ENCODE peak calls at places on chromosomes 1 and 21, in six cellular contexts. L is IMR-90; B is left ventricle myocardium inferior; E is CD4-positive, CD25-positive, alpha-beta regulatory T cell; K is psoas muscle; I is stomach. Q is an unnamed sample.

GRCh38 chr1:202671388-202671787 is 38.9 kb downstream of the SYT2 start:
- DNase-seq in B (no peak), I (peak; percentile 80), K (no peak), L (no peak), E (no peak), Q (no peak)

GRCh38 chr1:2079396-2080085 is 29.3 kb downstream of the PRKCZ start:
- DNase-seq in E (no peak), L (no peak), I (no peak), B (no peak), K (no peak), Q (no peak)

GRCh38 chr1:111139234-111139955 is 498 bp downstream of the DRAM2 start:
- DNase-seq in E (no peak), K (no peak), B (peak; percentile 40), L (peak; percentile 58), I (peak; percentile 30), Q (no peak)

GRCh38 chr1:234686035-234686434 is 76.1 kb upstream of the IRF2BP2 start:
- DNase-seq in K (no peak), I (no peak), L (no peak), B (no peak), E (no peak), Q (no peak)

GRCh38 chr1:203117611-203118575 is 9.6 kb upstream of the ADORA1 start:
- DNase-seq in B (peak; percentile 74), L (peak; percentile 50), I (peak; percentile 72), K (peak; percentile 90), E (no peak), Q (no peak)

GRCh38 chr1:109281680-109282496 is 1.1 kb downstream of the PSRC1 start:
- DNase-seq in L (no peak), K (no peak), I (no peak), E (no peak), B (no peak), Q (no peak)

GRCh38 chr1:114040273-114041043 is 61.2 kb downstream of the OLFML3 start:
- DNase-seq in B (no peak), L (no peak), E (no peak), I (no peak), K (no peak), Q (no peak)

GRCh38 chr1:87134061-87134460 is 194.6 kb upstream of the LMO4 start:
- DNase-seq in B (no peak), E (no peak), I (no peak), L (peak; percentile 34), K (no peak), Q (no peak)

GRCh38 chr1:245575710-245576109 is 420.9 kb downstream of the KIF26B start:
- DNase-seq in B (no peak), K (no peak), L (peak; percentile 8), E (no peak), I (no peak), Q (no peak)

GRCh38 chr1:183303901-183304300 is 114.3 kb downstream of the NMNAT2 start:
- DNase-seq in L (peak; percentile 58), B (no peak), E (no peak), K (no peak), I (no peak), Q (no peak)

GRCh38 chr1:20496241-20496661 is 10.2 kb upstream of the CAMK2N1 start:
- DNase-seq in B (no peak), I (no peak), L (peak; percentile 82), E (no peak), K (no peak), Q (no peak)

GRCh38 chr1:189983156-189983555 is 494.5 kb downstream of the BRINP3 start:
- DNase-seq in E (no peak), K (no peak), B (no peak), I (no peak), L (no peak), Q (no peak)

GRCh38 chr1:37605806-37606474 is 10.2 kb upstream of the GNL2 start:
- DNase-seq in B (no peak), E (no peak), I (no peak), L (no peak), K (no peak), Q (no peak)

GRCh38 chr1:226390681-226391080 is 17.2 kb downstream of the PARP1 start:
- DNase-seq in E (no peak), L (no peak), I (no peak), K (no peak), B (no peak), Q (no peak)

GRCh38 chr1:198681831-198682756 is 43.3 kb downstream of the PTPRC start:
- DNase-seq in I (peak; percentile 58), K (peak; percentile 42), L (peak; percentile 93), B (no peak), E (peak; percentile 93), Q (peak; percentile 93)

GRCh38 chr1:101219919-101220695 is 16.7 kb upstream of the S1PR1 start:
- DNase-seq in E (no peak), I (no peak), B (peak; percentile 55), K (no peak), L (no peak), Q (no peak)

GRCh38 chr1:226708342-226708780 is 30.7 kb downstream of the ITPKB start:
- DNase-seq in I (no peak), E (no peak), K (no peak), B (no peak), L (peak; percentile 92), Q (no peak)

GRCh38 chr1:23791434-23792047 is 596 bp downstream of the LYPLA2 start:
- DNase-seq in E (no peak), L (no peak), B (peak; percentile 20), K (peak; percentile 56), I (peak; percentile 49), Q (no peak)

GRCh38 chr1:34739613-34740012 is 15.2 kb upstream of the GJB5 start:
- DNase-seq in L (no peak), I (no peak), B (no peak), E (no peak), K (no peak), Q (no peak)

GRCh38 chr21:33901421-33902288 is 13.9 kb downstream of the ATP5PO start:
- DNase-seq in K (no peak), E (no peak), L (peak; percentile 67), B (no peak), I (no peak), Q (no peak)

GRCh38 chr21:45364464-45365185 is 40.3 kb upstream of the COL18A1 start:
- DNase-seq in I (no peak), K (peak; percentile 63), E (no peak), L (peak; percentile 89), B (no peak), Q (no peak)

GRCh38 chr1:67261646-67262045 is 46.0 kb upstream of the IL12RB2 start:
- DNase-seq in E (peak; percentile 49), K (no peak), L (no peak), B (no peak), I (no peak), Q (peak; percentile 29)

GRCh38 chr1:64051801-64052200 is 151.6 kb upstream of the UBE2U start:
- DNase-seq in B (no peak), E (no peak), L (no peak), I (no peak), K (no peak), Q (no peak)

GRCh38 chr1:22350987-22351756 is 100.5 kb upstream of the ZBTB40 start:
- DNase-seq in B (no peak), E (no peak), I (no peak), L (no peak), K (no peak), Q (no peak)
- H3K27me3 ChIP-seq in B (peaks cover 100% of the 10 kb centered on the region), E (peaks cover 10% of the 10 kb centered on the region), I (peaks cover 28% of the 10 kb centered on the region), L (peaks cover 65% of the 10 kb centered on the region), K (peaks cover 73% of the 10 kb centered on the region), Q (no peaks in the 10 kb centered on the region)

GRCh38 chr21:37008705-37009104 is 2.2 kb downstream of the RIPPLY3 start:
- DNase-seq in B (no peak), I (no peak), E (no peak), K (no peak), L (no peak), Q (no peak)

GRCh38 chr21:37006243-37006520 is 320 bp upstream of the RIPPLY3 start:
- DNase-seq in B (no peak), E (no peak), K (no peak), L (no peak), I (no peak), Q (no peak)

GRCh38 chr21:37009740-37010341 is 3.3 kb downstream of the RIPPLY3 start:
- DNase-seq in I (peak; percentile 89), B (peak; percentile 75), K (peak; percentile 91), E (peak; percentile 62), L (peak; percentile 80), Q (peak; percentile 71)

GRCh38 chr21:37006521-37007291 is at the start of gene RIPPLY3:
- DNase-seq in E (no peak), L (no peak), K (no peak), B (no peak), I (no peak), Q (no peak)

DNA sequence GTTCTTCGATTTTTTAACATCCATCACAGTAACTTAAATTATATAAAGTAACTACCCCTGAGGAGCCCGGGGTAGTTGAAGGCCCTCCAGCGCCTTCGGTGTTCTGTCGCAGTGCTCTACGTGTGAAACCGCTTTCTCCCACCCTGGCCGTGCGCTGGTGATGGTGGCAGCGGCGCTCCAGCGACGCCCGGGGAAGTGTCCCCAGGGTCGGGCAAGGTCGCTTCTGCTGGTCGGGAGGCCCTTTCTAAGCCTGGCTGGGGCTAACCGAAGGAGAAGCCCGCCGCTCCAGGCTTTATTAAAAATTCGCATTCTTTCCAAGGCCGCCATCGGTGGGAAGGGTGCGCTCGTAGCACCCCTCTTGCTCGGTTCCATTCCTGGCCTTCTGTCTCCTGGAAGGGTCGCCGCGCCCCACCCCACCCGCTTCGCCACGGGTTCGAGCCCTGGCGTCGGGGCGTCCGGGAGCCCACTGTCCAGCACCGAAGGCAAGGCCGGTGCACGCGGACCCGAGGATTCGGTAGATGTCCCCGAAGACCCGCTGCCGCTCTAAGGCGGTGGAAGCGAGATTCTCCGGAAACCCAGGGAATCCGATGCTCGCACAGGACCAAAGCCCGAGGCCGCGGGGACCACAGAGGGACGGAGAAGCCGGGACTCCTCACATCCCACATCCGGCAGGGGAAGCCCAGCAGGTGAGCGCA is 807 bp upstream of the RIPPLY3 start:
- DNase-seq in L (no peak), E (no peak), B (no peak), I (no peak), K (no peak), Q (no peak)
- H3K4me1 ChIP-seq in L (no peaks in the 10 kb centered on the region), E (peaks cover 24% of the 10 kb centered on the region), B (peaks cover 28% of the 10 kb centered on the region), I (peaks cover 30% of the 10 kb centered on the region), K (no peaks in the 10 kb centered on the region), Q (peaks cover 25% of the 10 kb centered on the region)

DNA sequence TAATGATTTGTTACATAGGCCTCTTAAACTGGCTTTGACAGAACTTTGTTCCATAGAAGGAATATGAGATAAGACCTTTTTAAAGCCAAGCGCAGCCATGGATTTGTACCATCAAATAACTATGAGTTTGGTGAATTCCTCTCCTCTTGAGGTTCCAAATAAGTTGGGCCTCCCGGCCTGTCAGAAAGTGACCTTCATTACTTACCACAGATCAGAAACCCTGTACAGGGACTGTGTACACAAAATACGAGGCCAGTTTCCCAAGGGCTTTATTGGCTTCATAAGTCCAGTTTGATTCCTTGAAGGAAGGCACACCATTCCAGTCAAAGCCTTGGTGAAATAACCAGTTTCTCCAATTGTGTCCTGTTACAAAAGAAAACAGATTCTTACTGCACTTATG is 21.8 kb upstream of the HSD3B1 start:
- DNase-seq in K (no peak), I (no peak), E (no peak), B (no peak), L (no peak), Q (no peak)
- H3K27ac ChIP-seq in K (no peak overlapping the region), I (no peak overlapping the region), E (no peak overlapping the region), B (no peak overlapping the region), L (no peak overlapping the region), Q (no peak overlapping the region)

DNA sequence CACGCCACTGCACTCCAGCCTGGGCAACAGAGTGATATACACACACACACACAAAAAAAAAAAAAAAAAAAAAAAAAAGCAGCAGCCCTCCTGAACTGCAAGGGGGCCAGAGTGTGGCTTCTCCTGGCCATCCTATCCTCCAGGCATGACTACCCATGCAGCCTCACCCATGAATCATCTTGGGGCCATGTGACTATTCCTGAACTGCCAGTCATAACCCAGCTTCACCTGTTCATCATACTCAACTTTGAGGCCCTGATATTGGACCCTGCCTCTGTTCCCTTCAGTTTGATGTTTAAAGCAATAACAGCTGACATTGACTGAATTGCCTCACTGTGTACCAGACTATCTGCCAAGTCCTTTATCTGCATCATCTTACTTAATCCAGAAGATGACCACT is 2.8 kb upstream of the HPCAL4 start:
- DNase-seq in B (no peak), K (peak; percentile 77), E (no peak), L (no peak), I (no peak), Q (no peak)
- H3K27me3 ChIP-seq in B (peaks cover 67% of the 10 kb centered on the region), K (peaks cover 5% of the 10 kb centered on the region), E (peaks cover 5% of the 10 kb centered on the region), L (peaks cover 84% of the 10 kb centered on the region), I (peaks cover 39% of the 10 kb centered on the region), Q (no peaks in the 10 kb centered on the region)

Q was measured in CD4-positive, alpha-beta memory T cell.